ENCODE peak calls at places on chromosomes 5 and 9, in ten cellular contexts. Y, D, A, Z, K, Q, J, S, R and E are unnamed samples.

GRCh38 chr9:131727184-131727785 is 12.6 kb downstream of the RAPGEF1 start:
- DNase-seq in D (no peak), A (no peak), K (no peak), R (no peak), Z (peak), J (peak), S (no peak), Q (peak), Y (no peak), E (no peak)

GRCh38 chr9:29945012-29945411 is 2371.7 kb upstream of the C9orf72 start:
- DNase-seq in Y (no peak), Q (peak), J (no peak), S (no peak), A (no peak), D (no peak), Z (no peak), R (no peak), K (no peak), E (no peak)

GRCh38 chr9:89684912-89685636 is 80.3 kb downstream of the GADD45G start:
- DNase-seq in A (no peak), Z (no peak), R (no peak), J (no peak), K (no peak), S (no peak), Q (no peak), Y (no peak), D (no peak), E (no peak)

GRCh38 chr5:149371296-149371962 is 7.7 kb downstream of the IL17B start:
- DNase-seq in J (peak), K (peak), D (peak), Y (peak), R (peak), S (peak), A (peak), Q (peak), Z (peak), E (peak)

GRCh38 chr5:543755-544674 is 19.8 kb upstream of the SLC9A3 start:
- DNase-seq in D (no peak), Q (no peak), K (no peak), Y (no peak), S (no peak), A (no peak), Z (no peak), R (no peak), J (no peak), E (no peak)

GRCh38 chr5:41252036-41252435 is 38.7 kb upstream of the C6 start:
- DNase-seq in S (no peak), Z (no peak), D (no peak), K (no peak), J (no peak), A (no peak), Y (no peak), R (no peak), Q (no peak), E (no peak)

GRCh38 chr9:82333671-82334070 is 345.1 kb downstream of the SPATA31D1 start:
- DNase-seq in Z (peak), A (no peak), S (no peak), K (no peak), R (no peak), Y (no peak), D (no peak), Q (no peak), J (peak), E (no peak)

GRCh38 chr5:124524552-124525232 is 221.7 kb downstream of the ZNF608 start:
- DNase-seq in Q (no peak), K (no peak), S (no peak), J (no peak), A (no peak), R (no peak), D (no peak), Y (no peak), Z (no peak), E (no peak)

GRCh38 chr5:108760512-108760911 is 12.8 kb downstream of the FER start:
- DNase-seq in Y (no peak), R (no peak), D (no peak), A (no peak), S (no peak), Q (no peak), J (no peak), K (no peak), Z (no peak), E (no peak)

GRCh38 chr5:154646841-154647759 is 108.1 kb upstream of the LARP1 start:
- DNase-seq in Z (no peak), Y (no peak), J (peak), S (peak), Q (peak), R (peak), D (no peak), A (no peak), K (no peak), E (no peak)

GRCh38 chr5:136249678-136250266 is 56.8 kb upstream of the SMIM32 start:
- DNase-seq in S (peak), Q (peak), R (peak), Y (no peak), J (peak), D (no peak), A (peak), K (peak), Z (peak), E (peak)

GRCh38 chr9:35669331-35670145 is 4.2 kb upstream of the CA9 start:
- DNase-seq in Y (no peak), R (peak), K (no peak), Z (peak), S (no peak), A (no peak), J (peak), Q (peak), D (no peak), E (no peak)

GRCh38 chr5:142145106-142145900 is 36.7 kb downstream of the NDFIP1 start:
- DNase-seq in R (peak), K (peak), Y (peak), Q (peak), J (peak), S (peak), D (peak), Z (peak), A (peak), E (no peak)

GRCh38 chr5:145999208-145999607 is 62.8 kb downstream of the SH3RF2 start:
- DNase-seq in S (no peak), J (no peak), Z (no peak), D (no peak), Y (no peak), Q (no peak), K (no peak), R (no peak), A (no peak), E (no peak)

GRCh38 chr5:177444106-177445051 is 2.2 kb upstream of the PRR7 start:
- DNase-seq in A (no peak), D (no peak), Q (no peak), Z (no peak), J (no peak), Y (no peak), K (no peak), R (no peak), S (no peak), E (no peak)

GRCh38 chr5:107557051-107557658 is 113.6 kb downstream of the EFNA5 start:
- DNase-seq in A (no peak), Z (peak), K (no peak), R (peak), S (no peak), Y (no peak), D (no peak), Q (no peak), J (peak), E (no peak)

GRCh38 chr9:126548312-126548711 is 65.4 kb upstream of the LMX1B start:
- DNase-seq in K (no peak), Y (no peak), J (no peak), Z (no peak), D (no peak), Q (no peak), S (no peak), A (no peak), R (no peak), E (no peak)

GRCh38 chr9:135506327-135507103 is 6.0 kb downstream of the MRPS2 start:
- DNase-seq in A (no peak), K (peak), S (no peak), J (no peak), Y (no peak), Q (peak), Z (no peak), D (no peak), R (no peak), E (no peak)

GRCh38 chr9:91720746-91721705 is 229.0 kb downstream of the ROR2 start:
- DNase-seq in J (no peak), Z (no peak), R (no peak), Q (peak), S (no peak), Y (no peak), K (peak), A (no peak), D (no peak), E (no peak)

GRCh38 chr5:162391848-162392247 is 324.3 kb downstream of the GABRG2 start:
- DNase-seq in K (no peak), S (no peak), Q (no peak), Y (no peak), A (no peak), D (no peak), Z (no peak), J (no peak), R (no peak), E (no peak)

GRCh38 chr5:68459500-68460139 is 244.1 kb downstream of the PIK3R1 start:
- DNase-seq in J (no peak), Y (no peak), Q (no peak), S (peak), R (no peak), A (no peak), D (no peak), K (no peak), Z (no peak), E (no peak)

GRCh38 chr5:173303878-173304590 is 24.2 kb downstream of the STC2 start:
- DNase-seq in J (no peak), K (no peak), Z (peak), A (no peak), S (no peak), R (peak), D (no peak), Y (no peak), Q (no peak), E (no peak)

GRCh38 chr5:150227606-150228273 is 37.9 kb downstream of the SLC6A7 start:
- DNase-seq in J (peak), Z (peak), Y (no peak), A (no peak), D (no peak), S (no peak), K (peak), R (no peak), Q (peak), E (no peak)

GRCh38 chr5:62653864-62654575 is 75.4 kb downstream of the LRRC70 start:
- DNase-seq in Q (no peak), K (no peak), J (no peak), Y (no peak), D (no peak), S (no peak), R (no peak), A (no peak), Z (no peak), E (no peak)

GRCh38 chr5:174491761-174492350 is 232.5 kb upstream of the MSX2 start:
- DNase-seq in Q (no peak), Y (no peak), D (no peak), K (no peak), J (no peak), R (no peak), Z (no peak), S (no peak), A (no peak), E (no peak)

GRCh38 chr5:103800728-103801127 is 238.1 kb upstream of the NUDT12 start:
- DNase-seq in K (no peak), J (peak), R (no peak), Y (no peak), D (no peak), S (peak), Q (peak), A (no peak), Z (no peak), E (no peak)

GRCh38 chr5:80961376-80962281 is 1.5 kb downstream of the RASGRF2 start:
- DNase-seq in A (no peak), R (peak), K (no peak), Q (peak), S (no peak), Y (peak), Z (no peak), J (no peak), D (no peak), E (no peak)

GRCh38 chr5:173901705-173902104 is 13.6 kb downstream of the CPEB4 start:
- DNase-seq in K (no peak), Z (no peak), S (no peak), J (no peak), Y (no peak), R (no peak), D (no peak), A (no peak), Q (no peak), E (no peak)

GRCh38 chr9:127426756-127427155 is 2.6 kb downstream of the ZNF79 start:
- DNase-seq in J (peak), Q (no peak), Z (no peak), A (no peak), Y (peak), K (no peak), D (no peak), R (no peak), S (no peak), E (no peak)

GRCh38 chr5:178273665-178274541 is 41.3 kb upstream of the PHYKPL start:
- DNase-seq in A (no peak), S (no peak), R (no peak), J (no peak), K (no peak), Y (no peak), D (no peak), Z (no peak), Q (no peak), E (no peak)

GRCh38 chr5:125660231-125660895 is 762.8 kb upstream of the GRAMD2B start:
- DNase-seq in S (no peak), R (no peak), A (no peak), Q (no peak), J (no peak), K (no peak), D (no peak), Z (no peak), Y (no peak), E (peak)

GRCh38 chr5:96807099-96807654 is 568 bp downstream of the ERAP1 start:
- DNase-seq in D (no peak), J (peak), Z (peak), Y (peak), R (peak), A (peak), Q (peak), K (peak), S (peak), E (peak)

GRCh38 chr5:125176005-125176390 is 429.6 kb upstream of the ZNF608 start:
- DNase-seq in D (no peak), Y (no peak), R (peak), A (no peak), Z (no peak), J (no peak), K (no peak), Q (no peak), S (no peak), E (no peak)

GRCh38 chr9:127776195-127776918 is 2.1 kb downstream of the SH2D3C start:
- DNase-seq in Q (no peak), Y (peak), R (no peak), A (no peak), S (peak), J (no peak), D (peak), Z (no peak), K (peak), E (no peak)

GRCh38 chr5:143134269-143134668 is 269.2 kb downstream of the NR3C1 start:
- DNase-seq in D (no peak), A (no peak), Z (no peak), J (peak), S (no peak), K (no peak), R (no peak), Y (no peak), Q (no peak), E (no peak)

GRCh38 chr5:113378081-113378480 is 56.7 kb downstream of the TSSK1B start:
- DNase-seq in Z (no peak), Y (no peak), J (no peak), A (no peak), Q (no peak), K (no peak), R (no peak), D (no peak), S (no peak), E (no peak)

GRCh38 chr5:37900692-37901091 is 60.9 kb upstream of the GDNF start:
- DNase-seq in R (peak), K (peak), Q (peak), S (no peak), D (no peak), J (peak), Y (no peak), A (no peak), Z (peak), E (no peak)

GRCh38 chr5:127447822-127448221 is 69.6 kb upstream of the PRRC1 start:
- DNase-seq in R (no peak), A (no peak), Q (peak), D (no peak), J (no peak), S (no peak), Y (no peak), K (no peak), Z (peak), E (no peak)